ENCODE peak calls at places on chromosome 20, in five cellular contexts. One of them, this sample, is unnamed.
A peak's percentile ranks its signal among the peaks of the same experiment; 100 is the strongest.

GRCh38 chr20:54456972-54457371 is 18.4 kb upstream of the DOK5 start:
- DNase-seq in ovary: no peak
- DNase-seq in IMR-90: no peak
- DNase-seq in body of pancreas: no peak
- DNase-seq in heart left ventricle: no peak
- DNase-seq in this sample: no peak

GRCh38 chr20:41650221-41650948 is 32.2 kb upstream of the CHD6 start:
- DNase-seq in ovary: no peak
- DNase-seq in IMR-90: no peak
- DNase-seq in body of pancreas: peak; percentile 61
- DNase-seq in heart left ventricle: no peak
- DNase-seq in this sample: no peak

GRCh38 chr20:11452326-11452725 is 465.4 kb upstream of the BTBD3 start:
- DNase-seq in ovary: no peak
- DNase-seq in IMR-90: peak; percentile 59
- DNase-seq in body of pancreas: no peak
- DNase-seq in heart left ventricle: no peak
- DNase-seq in this sample: no peak

GRCh38 chr20:10733122-10733521 is 59.3 kb upstream of the JAG1 start:
- DNase-seq in ovary: no peak
- DNase-seq in IMR-90: peak; percentile 40
- DNase-seq in body of pancreas: no peak
- DNase-seq in heart left ventricle: no peak
- DNase-seq in this sample: no peak

GRCh38 chr20:64107736-64108457 is 532 bp upstream of the NPBWR2 start:
- DNase-seq in ovary: no peak
- DNase-seq in IMR-90: no peak
- DNase-seq in body of pancreas: no peak
- DNase-seq in heart left ventricle: no peak
- DNase-seq in this sample: peak; percentile 9

GRCh38 chr20:57465943-57466342 is 59.0 kb downstream of the CTCFL start:
- DNase-seq in ovary: no peak
- DNase-seq in IMR-90: no peak
- DNase-seq in body of pancreas: no peak
- DNase-seq in heart left ventricle: no peak
- DNase-seq in this sample: no peak

GRCh38 chr20:38581013-38581412 is at the start of gene ADIG:
- DNase-seq in ovary: no peak
- DNase-seq in IMR-90: no peak
- DNase-seq in body of pancreas: peak; percentile 37
- DNase-seq in heart left ventricle: peak; percentile 70
- DNase-seq in this sample: no peak

GRCh38 chr20:39097889-39098288 is 135.7 kb downstream of the DHX35 start:
- DNase-seq in ovary: no peak
- DNase-seq in IMR-90: no peak
- DNase-seq in body of pancreas: no peak
- DNase-seq in heart left ventricle: no peak
- DNase-seq in this sample: no peak

GRCh38 chr20:47865912-47866311 is 80.6 kb upstream of the SULF2 start:
- DNase-seq in ovary: no peak
- DNase-seq in IMR-90: no peak
- DNase-seq in body of pancreas: no peak
- DNase-seq in heart left ventricle: no peak
- DNase-seq in this sample: no peak

GRCh38 chr20:14288341-14289330 is 48.8 kb downstream of the FLRT3 start:
- DNase-seq in ovary: no peak
- DNase-seq in IMR-90: peak; percentile 72
- DNase-seq in body of pancreas: no peak
- DNase-seq in heart left ventricle: no peak
- DNase-seq in this sample: no peak

GRCh38 chr20:49824206-49824605 is 11.6 kb downstream of the SLC9A8 start:
- DNase-seq in ovary: no peak
- DNase-seq in IMR-90: peak; percentile 23
- DNase-seq in body of pancreas: no peak
- DNase-seq in heart left ventricle: no peak
- DNase-seq in this sample: no peak

GRCh38 chr20:38660429-38660828 is 58.8 kb downstream of the ARHGAP40 start:
- DNase-seq in ovary: no peak
- DNase-seq in IMR-90: no peak
- DNase-seq in body of pancreas: no peak
- DNase-seq in heart left ventricle: no peak
- DNase-seq in this sample: no peak

GRCh38 chr20:35870541-35871307 is 83.6 kb downstream of the SCAND1 start:
- DNase-seq in ovary: no peak
- DNase-seq in IMR-90: no peak
- DNase-seq in body of pancreas: no peak
- DNase-seq in heart left ventricle: no peak
- DNase-seq in this sample: no peak

GRCh38 chr20:62066339-62066982 is 780 bp upstream of the TAF4 start:
- DNase-seq in ovary: peak; percentile 57
- DNase-seq in IMR-90: no peak
- DNase-seq in body of pancreas: peak; percentile 77
- DNase-seq in heart left ventricle: no peak
- DNase-seq in this sample: peak; percentile 81

GRCh38 chr20:62064788-62065668 is 653 bp downstream of the TAF4 start:
- DNase-seq in ovary: peak; percentile 53
- DNase-seq in IMR-90: no peak
- DNase-seq in body of pancreas: no peak
- DNase-seq in heart left ventricle: no peak
- DNase-seq in this sample: no peak

GRCh38 chr20:62065669-62066338 is at the start of gene TAF4:
- DNase-seq in ovary: peak; percentile 80
- DNase-seq in IMR-90: peak; percentile 60
- DNase-seq in body of pancreas: peak; percentile 70
- DNase-seq in heart left ventricle: peak; percentile 73
- DNase-seq in this sample: peak; percentile 69

GRCh38 chr20:62067547-62068260 is 2.0 kb upstream of the TAF4 start:
- DNase-seq in ovary: peak; percentile 39
- DNase-seq in IMR-90: no peak
- DNase-seq in body of pancreas: no peak
- DNase-seq in heart left ventricle: no peak
- DNase-seq in this sample: no peak

DNA sequence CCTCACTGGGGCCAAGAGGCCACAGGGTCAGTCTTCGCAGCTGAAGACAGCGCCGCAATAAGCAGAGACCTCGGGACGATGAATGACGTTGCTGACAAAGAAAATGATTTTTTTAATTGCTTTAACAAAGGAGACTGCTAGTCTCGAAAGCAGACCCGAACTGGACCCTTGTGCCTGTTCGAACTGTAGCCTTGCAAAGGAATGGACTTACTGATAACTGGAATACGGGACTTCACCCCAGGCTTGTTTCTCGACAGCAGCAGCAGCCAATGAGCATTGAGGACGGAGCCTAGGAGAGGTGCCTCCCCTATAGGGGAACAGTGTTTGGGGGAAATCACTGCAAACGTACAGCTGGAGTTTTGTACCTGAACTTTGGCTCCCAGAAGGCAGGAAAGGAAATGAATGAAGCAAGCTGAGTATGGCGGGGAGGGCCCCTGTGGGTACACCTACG is 1.3 kb upstream of the TAF4 start:
- DNase-seq in ovary: peak; percentile 48
- DNase-seq in IMR-90: no peak
- DNase-seq in body of pancreas: peak; percentile 31
- DNase-seq in heart left ventricle: no peak
- DNase-seq in this sample: no peak
- TF ChIP-seq POLR2A in ovary: peak; percentile 22
- TF ChIP-seq POLR2A in IMR-90: no peak
- TF ChIP-seq POLR2A in body of pancreas: no peak
- TF ChIP-seq POLR2A in heart left ventricle: no peak
- TF ChIP-seq POLR2A in this sample: no peak

GRCh38 chr20:62060631-62061541 is 4.8 kb downstream of the TAF4 start:
- DNase-seq in ovary: no peak
- DNase-seq in IMR-90: no peak
- DNase-seq in body of pancreas: no peak
- DNase-seq in heart left ventricle: no peak
- DNase-seq in this sample: no peak

GRCh38 chr20:62056975-62057374 is 8.7 kb downstream of the TAF4 start:
- DNase-seq in ovary: no peak
- DNase-seq in IMR-90: no peak
- DNase-seq in body of pancreas: no peak
- DNase-seq in heart left ventricle: no peak
- DNase-seq in this sample: no peak

GRCh38 chr20:62059926-62060630 is 5.6 kb downstream of the TAF4 start:
- DNase-seq in ovary: peak; percentile 21
- DNase-seq in IMR-90: no peak
- DNase-seq in body of pancreas: no peak
- DNase-seq in heart left ventricle: no peak
- DNase-seq in this sample: peak; percentile 35

GRCh38 chr20:62056377-62056776 is 9.3 kb downstream of the TAF4 start:
- DNase-seq in ovary: no peak
- DNase-seq in IMR-90: no peak
- DNase-seq in body of pancreas: no peak
- DNase-seq in heart left ventricle: no peak
- DNase-seq in this sample: no peak

DNA sequence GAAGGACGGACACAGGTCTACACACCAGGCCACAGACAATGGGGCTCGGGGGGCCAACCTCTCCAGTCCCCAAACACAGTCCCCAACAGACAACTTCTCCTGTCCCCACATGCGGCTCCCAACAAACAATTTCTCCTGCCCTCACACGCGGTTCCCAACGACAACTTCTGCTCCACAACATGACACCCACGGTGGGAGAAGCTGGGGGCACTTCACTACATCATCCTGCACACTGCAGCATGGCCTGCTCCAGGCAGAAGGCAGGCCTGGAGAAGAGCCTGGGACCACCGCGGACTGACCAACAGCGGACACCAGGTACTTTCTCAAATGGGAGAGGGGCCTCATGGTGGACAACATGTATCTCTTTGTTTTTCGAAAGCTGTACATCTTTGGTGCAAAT is 6.7 kb downstream of the TAF4 start:
- DNase-seq in ovary: no peak
- DNase-seq in IMR-90: no peak
- DNase-seq in body of pancreas: no peak
- DNase-seq in heart left ventricle: no peak
- DNase-seq in this sample: no peak
- H3K4me1 ChIP-seq in ovary: peaks cover 8% of the 10 kb centered on the region
- H3K4me1 ChIP-seq in IMR-90: peaks cover 9% of the 10 kb centered on the region
- H3K4me1 ChIP-seq in body of pancreas: peaks cover 23% of the 10 kb centered on the region
- H3K4me1 ChIP-seq in heart left ventricle: peaks cover 14% of the 10 kb centered on the region
- H3K4me1 ChIP-seq in this sample: peaks cover 22% of the 10 kb centered on the region

GRCh38 chr20:34404803-34405202 is 41.7 kb downstream of the ITCH start:
- DNase-seq in ovary: no peak
- DNase-seq in IMR-90: no peak
- DNase-seq in body of pancreas: no peak
- DNase-seq in heart left ventricle: no peak
- DNase-seq in this sample: no peak
- H3K27ac ChIP-seq in ovary: no peak overlapping the region
- H3K27ac ChIP-seq in IMR-90: no peak overlapping the region
- H3K27ac ChIP-seq in body of pancreas: no peak overlapping the region
- H3K27ac ChIP-seq in heart left ventricle: no peak overlapping the region
- H3K27ac ChIP-seq in this sample: no peak overlapping the region

DNA sequence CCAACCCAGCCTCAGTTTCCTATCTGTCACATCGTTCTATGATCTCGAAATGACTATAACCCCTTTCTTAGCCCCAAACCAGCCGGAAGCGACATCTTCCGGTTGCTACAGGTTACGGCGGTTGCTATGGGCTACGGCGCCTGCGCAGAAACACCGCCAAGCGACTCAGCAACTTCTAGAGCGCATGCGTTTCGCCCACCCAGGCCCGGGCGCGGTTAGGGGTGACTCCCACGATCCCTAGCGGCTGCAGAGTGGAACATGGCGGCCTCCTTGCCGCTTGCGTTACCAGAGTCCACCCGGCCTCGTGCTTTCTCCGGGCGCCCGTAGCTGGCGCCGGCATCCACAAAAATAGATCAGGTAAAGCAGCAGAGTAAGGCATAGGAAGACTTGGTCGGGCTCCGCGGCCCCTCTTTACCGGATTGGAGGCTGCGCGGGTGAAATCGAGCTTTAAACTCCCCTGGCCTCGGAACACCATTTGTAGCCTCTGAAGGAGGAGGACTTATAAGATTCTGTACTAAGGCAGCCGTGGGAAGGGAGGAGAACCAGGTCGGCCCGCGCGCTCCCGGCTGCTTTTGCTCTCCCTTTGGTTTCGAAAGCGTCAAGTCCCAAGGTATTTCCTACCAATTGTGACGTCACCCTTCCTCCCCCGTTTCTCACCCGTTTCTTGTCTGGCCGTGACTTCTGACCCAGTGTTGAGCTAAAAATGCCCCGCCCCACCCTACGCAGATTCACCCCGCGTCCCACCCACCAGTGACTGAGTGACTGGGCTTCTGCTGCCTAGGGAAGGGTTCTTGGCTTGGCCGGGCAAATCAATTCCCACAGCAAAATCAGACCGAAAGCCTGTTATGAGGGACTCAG is 3.5 kb downstream of the SDCBP2 start:
- DNase-seq in ovary: peak; percentile 98
- DNase-seq in IMR-90: peak; percentile 97
- DNase-seq in body of pancreas: peak; percentile 98
- DNase-seq in heart left ventricle: peak; percentile 98
- DNase-seq in this sample: peak; percentile 98
- TF ChIP-seq POLR2A in ovary: peak; percentile 95
- TF ChIP-seq POLR2A in IMR-90: peak; percentile 97
- TF ChIP-seq POLR2A in body of pancreas: peak; percentile 89
- TF ChIP-seq POLR2A in heart left ventricle: peak; percentile 78
- TF ChIP-seq POLR2A in this sample: peak; percentile 95

This sample was measured in adrenal gland.